ENCODE peak calls at places on chromosome 12, in five cellular contexts. U, A, K, N and S are unnamed samples.

GRCh38 chr12:120366341-120366705 is 2.6 kb downstream of the MSI1 start:
- DNase-seq in U (no peak), A (no peak), K (no peak), N (no peak), S (no peak)

GRCh38 chr12:109523504-109523903 is 46.1 kb downstream of the UBE3B start:
- DNase-seq in U (no peak), A (peak; percentile 8), K (no peak), N (no peak), S (no peak)

GRCh38 chr12:101866615-101867373 is 10.6 kb upstream of the DRAM1 start:
- DNase-seq in U (no peak), A (no peak), K (no peak), N (no peak), S (no peak)

GRCh38 chr12:96434107-96434506 is 33.9 kb upstream of the CDK17 start:
- DNase-seq in U (peak; percentile 99), A (no peak), K (no peak), N (peak; percentile 100), S (peak; percentile 93)

GRCh38 chr12:25433581-25434325 is 119.3 kb downstream of the LMNTD1 start:
- DNase-seq in U (peak; percentile 61), A (no peak), K (no peak), N (peak; percentile 52), S (no peak)

GRCh38 chr12:27711312-27711682 is 665 bp downstream of the MRPS35 start:
- DNase-seq in U (peak; percentile 21), A (no peak), K (no peak), N (no peak), S (no peak)

GRCh38 chr12:24991209-24992049 is 42.5 kb upstream of the BCAT1 start:
- DNase-seq in U (peak; percentile 84), A (no peak), K (no peak), N (peak; percentile 75), S (peak; percentile 58)

GRCh38 chr12:95169368-95169767 is 47.9 kb downstream of the FGD6 start:
- DNase-seq in U (peak; percentile 87), A (no peak), K (no peak), N (peak; percentile 92), S (peak; percentile 47)

GRCh38 chr12:120630139-120630895 is 10.1 kb upstream of the CABP1 start:
- DNase-seq in U (no peak), A (no peak), K (no peak), N (no peak), S (no peak)

GRCh38 chr12:131617179-131617578 is 93.7 kb upstream of the SFSWAP start:
- DNase-seq in U (no peak), A (no peak), K (no peak), N (no peak), S (no peak)
- H3K4me3 ChIP-seq in U (no peak overlapping the region), A (no peak overlapping the region), K (no peak overlapping the region), N (no peak overlapping the region), S (no peak overlapping the region)

GRCh38 chr12:52395761-52396434 is 10.2 kb downstream of the KRT82 start:
- DNase-seq in U (peak; percentile 36), A (no peak), K (no peak), N (no peak), S (peak; percentile 37)
- TF ChIP-seq CTCF in U (peak; percentile 47), A (no peak), K (no peak), N (no peak), S (peak; percentile 6)

GRCh38 chr12:89020121-89020480 is 332.2 kb downstream of the DUSP6 start:
- DNase-seq in U (no peak), A (no peak), K (no peak), N (no peak), S (no peak)
- H3K4me3 ChIP-seq in U (no peak overlapping the region), A (no peak overlapping the region), K (no peak overlapping the region), N (no peak overlapping the region), S (no peak overlapping the region)

GRCh38 chr12:84497819-84498218 is 414.8 kb downstream of the SLC6A15 start:
- DNase-seq in U (peak; percentile 67), A (no peak), K (no peak), N (no peak), S (no peak)
- TF ChIP-seq CTCF in U (peak; percentile 79), A (no peak), K (no peak), N (peak; percentile 6), S (peak; percentile 39)

DNA sequence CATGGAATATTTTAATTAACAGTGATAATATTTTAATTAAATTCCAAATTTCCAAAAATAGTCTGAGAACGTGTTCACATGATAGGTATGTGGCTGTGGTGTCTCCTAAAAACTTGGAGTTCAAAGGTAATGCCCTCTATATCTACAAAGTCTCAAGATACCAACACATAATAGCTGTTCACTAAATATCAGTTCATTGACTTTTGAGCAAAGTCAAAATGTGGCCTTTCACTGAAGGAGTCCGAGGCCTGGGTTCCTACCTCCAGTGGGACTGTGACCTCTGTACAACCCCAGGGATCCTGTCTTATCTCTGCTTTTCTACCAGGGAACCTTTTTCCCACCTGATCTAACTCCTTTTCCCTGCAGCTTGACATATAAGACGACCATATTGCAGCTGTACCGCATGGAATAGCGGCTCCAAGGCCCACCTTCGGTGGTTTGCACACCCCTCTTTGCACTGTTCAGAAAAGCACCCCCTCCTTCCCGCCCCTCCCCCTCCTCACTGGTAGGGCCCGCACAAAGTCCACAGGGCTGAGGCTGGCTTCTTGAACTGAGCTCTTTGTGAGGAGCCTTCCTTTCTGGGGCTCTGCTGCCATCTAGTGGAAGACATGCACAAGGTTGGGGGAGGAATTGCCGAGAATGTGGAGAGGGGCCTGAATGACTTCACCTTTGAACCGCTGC is 3.1 kb downstream of the CCND2 start:
- DNase-seq in U (peak; percentile 93), A (peak; percentile 84), K (peak; percentile 91), N (peak; percentile 82), S (peak; percentile 77)
- H3K4me3 ChIP-seq in U (no peak overlapping the region), A (no peak overlapping the region), K (peak overlapping the region; percentile 96), N (no peak overlapping the region), S (no peak overlapping the region)

DNA sequence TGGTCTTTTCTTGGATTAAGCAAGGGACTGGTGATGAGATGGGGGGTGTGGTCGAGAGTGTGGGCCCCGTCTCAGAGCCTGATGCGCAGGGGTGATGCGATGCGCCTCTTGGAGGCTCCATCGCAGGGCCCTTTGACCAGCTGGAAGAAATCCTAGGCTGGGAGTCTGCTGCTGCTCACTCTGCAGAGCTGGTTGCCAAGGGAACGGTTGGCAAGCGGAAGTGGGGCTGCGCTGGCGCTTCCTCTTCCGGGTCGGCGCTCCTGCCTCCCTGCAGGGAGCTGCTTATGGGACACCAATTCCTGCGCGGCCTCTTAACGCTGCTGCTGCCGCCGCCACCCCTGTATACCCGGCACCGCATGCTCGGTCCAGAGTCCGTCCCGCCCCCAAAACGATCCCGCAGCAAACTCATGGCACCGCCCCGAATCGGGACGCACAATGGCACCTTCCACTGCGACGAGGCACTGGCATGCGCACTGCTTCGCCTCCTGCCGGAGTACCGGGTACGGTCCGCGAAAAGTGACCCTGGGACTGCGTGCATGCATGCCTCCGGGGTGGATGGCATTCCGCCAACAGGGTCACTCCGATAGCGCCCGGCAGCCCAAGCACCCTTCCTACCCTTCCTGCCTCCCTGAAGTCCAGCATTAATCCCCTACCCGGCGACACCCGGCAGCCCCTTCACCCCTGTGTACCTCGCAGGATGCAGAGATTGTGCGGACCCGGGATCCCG is at the start of gene MYG1:
- DNase-seq in U (peak; percentile 90), A (peak; percentile 95), K (peak; percentile 93), N (peak; percentile 84), S (peak; percentile 84)
- TF ChIP-seq CTCF in U (peak; percentile 47), A (no peak), K (no peak), N (peak; percentile 17), S (peak; percentile 30)

GRCh38 chr12:10721654-10722501 is 1.2 kb downstream of the YBX3 start:
- DNase-seq in U (peak; percentile 98), A (peak; percentile 87), K (peak; percentile 99), N (peak; percentile 99), S (peak; percentile 98)
- H3K4me3 ChIP-seq in U (peak overlapping the region; percentile 89), A (peak overlapping the region; percentile 86), K (peak overlapping the region; percentile 95), N (peak overlapping the region; percentile 83), S (peak overlapping the region; percentile 88)